ENCODE peak calls at places on chromosomes 2 and 18, in five cellular contexts. One of them, this sample, is unnamed.

GRCh38 chr2:118738524-118739308 is 108.7 kb downstream of the EN1 start:
- DNase-seq in colonic mucosa: no peak
- DNase-seq in GM23248: peak; percentile 100
- DNase-seq in IMR-90: peak; percentile 98
- DNase-seq in right lobe of liver: no peak
- DNase-seq in this sample: peak; percentile 67

GRCh38 chr18:58363767-58364540 is 264.9 kb downstream of the ALPK2 start:
- DNase-seq in GM23248: peak; percentile 86
- DNase-seq in IMR-90: peak; percentile 70
- DNase-seq in right lobe of liver: no peak
- DNase-seq in colonic mucosa: no peak
- DNase-seq in this sample: no peak

GRCh38 chr18:9218052-9218451 is 81.5 kb downstream of the ANKRD12 start:
- DNase-seq in right lobe of liver: no peak
- DNase-seq in GM23248: no peak
- DNase-seq in IMR-90: peak; percentile 7
- DNase-seq in colonic mucosa: no peak
- DNase-seq in this sample: no peak

GRCh38 chr2:157182204-157182709 is 75.2 kb upstream of the GALNT5 start:
- DNase-seq in colonic mucosa: no peak
- DNase-seq in GM23248: no peak
- DNase-seq in IMR-90: peak; percentile 72
- DNase-seq in right lobe of liver: no peak
- DNase-seq in this sample: no peak

GRCh38 chr2:112155331-112156151 is 17.4 kb downstream of the FBLN7 start:
- DNase-seq in IMR-90: no peak
- DNase-seq in GM23248: no peak
- DNase-seq in colonic mucosa: no peak
- DNase-seq in right lobe of liver: no peak
- DNase-seq in this sample: peak; percentile 74

GRCh38 chr2:113089907-113090306 is 22.1 kb downstream of the IL1F10 start:
- DNase-seq in IMR-90: no peak
- DNase-seq in right lobe of liver: no peak
- DNase-seq in GM23248: no peak
- DNase-seq in colonic mucosa: no peak
- DNase-seq in this sample: no peak

GRCh38 chr2:177989029-177989885 is 83.3 kb downstream of the PDE11A start:
- DNase-seq in colonic mucosa: no peak
- DNase-seq in GM23248: peak; percentile 77
- DNase-seq in right lobe of liver: no peak
- DNase-seq in IMR-90: peak; percentile 68
- DNase-seq in this sample: no peak

GRCh38 chr2:168338292-168338691 is 90.9 kb upstream of the STK39 start:
- DNase-seq in IMR-90: no peak
- DNase-seq in colonic mucosa: no peak
- DNase-seq in GM23248: no peak
- DNase-seq in right lobe of liver: no peak
- DNase-seq in this sample: no peak

GRCh38 chr2:235936493-235936892 is 231.7 kb downstream of the GBX2 start:
- DNase-seq in GM23248: no peak
- DNase-seq in right lobe of liver: no peak
- DNase-seq in colonic mucosa: no peak
- DNase-seq in IMR-90: no peak
- DNase-seq in this sample: no peak

GRCh38 chr2:44787663-44788062 is 153.8 kb upstream of the SIX3 start:
- DNase-seq in GM23248: no peak
- DNase-seq in colonic mucosa: no peak
- DNase-seq in IMR-90: no peak
- DNase-seq in right lobe of liver: no peak
- DNase-seq in this sample: no peak

GRCh38 chr18:79872423-79872822 is 74.7 kb downstream of the KCNG2 start:
- DNase-seq in GM23248: peak; percentile 20
- DNase-seq in colonic mucosa: no peak
- DNase-seq in right lobe of liver: no peak
- DNase-seq in IMR-90: no peak
- DNase-seq in this sample: peak; percentile 40

GRCh38 chr18:76494541-76495403 is at the start of gene ZNF516:
- DNase-seq in colonic mucosa: peak; percentile 45
- DNase-seq in GM23248: peak; percentile 79
- DNase-seq in right lobe of liver: peak; percentile 66
- DNase-seq in IMR-90: peak; percentile 34
- DNase-seq in this sample: no peak

GRCh38 chr18:23966909-23967308 is 47.6 kb upstream of the TTC39C start:
- DNase-seq in right lobe of liver: no peak
- DNase-seq in GM23248: no peak
- DNase-seq in colonic mucosa: no peak
- DNase-seq in IMR-90: no peak
- DNase-seq in this sample: no peak

GRCh38 chr2:9747396-9747795 is 95.9 kb upstream of the TAF1B start:
- DNase-seq in colonic mucosa: no peak
- DNase-seq in IMR-90: no peak
- DNase-seq in GM23248: no peak
- DNase-seq in right lobe of liver: no peak
- DNase-seq in this sample: no peak
- H3K27ac ChIP-seq in colonic mucosa: no peak overlapping the region
- H3K27ac ChIP-seq in IMR-90: no peak overlapping the region
- H3K27ac ChIP-seq in GM23248: no peak overlapping the region
- H3K27ac ChIP-seq in right lobe of liver: no peak overlapping the region
- H3K27ac ChIP-seq in this sample: no peak overlapping the region

GRCh38 chr2:201699384-201699783 is 940 bp upstream of the MPP4 start:
- DNase-seq in GM23248: peak; percentile 15
- DNase-seq in colonic mucosa: no peak
- DNase-seq in right lobe of liver: no peak
- DNase-seq in IMR-90: no peak
- DNase-seq in this sample: no peak
- H3K27ac ChIP-seq in GM23248: peak overlapping the region; percentile 89
- H3K27ac ChIP-seq in colonic mucosa: no peak overlapping the region
- H3K27ac ChIP-seq in right lobe of liver: no peak overlapping the region
- H3K27ac ChIP-seq in IMR-90: peak overlapping the region; percentile 26
- H3K27ac ChIP-seq in this sample: no peak overlapping the region

DNA sequence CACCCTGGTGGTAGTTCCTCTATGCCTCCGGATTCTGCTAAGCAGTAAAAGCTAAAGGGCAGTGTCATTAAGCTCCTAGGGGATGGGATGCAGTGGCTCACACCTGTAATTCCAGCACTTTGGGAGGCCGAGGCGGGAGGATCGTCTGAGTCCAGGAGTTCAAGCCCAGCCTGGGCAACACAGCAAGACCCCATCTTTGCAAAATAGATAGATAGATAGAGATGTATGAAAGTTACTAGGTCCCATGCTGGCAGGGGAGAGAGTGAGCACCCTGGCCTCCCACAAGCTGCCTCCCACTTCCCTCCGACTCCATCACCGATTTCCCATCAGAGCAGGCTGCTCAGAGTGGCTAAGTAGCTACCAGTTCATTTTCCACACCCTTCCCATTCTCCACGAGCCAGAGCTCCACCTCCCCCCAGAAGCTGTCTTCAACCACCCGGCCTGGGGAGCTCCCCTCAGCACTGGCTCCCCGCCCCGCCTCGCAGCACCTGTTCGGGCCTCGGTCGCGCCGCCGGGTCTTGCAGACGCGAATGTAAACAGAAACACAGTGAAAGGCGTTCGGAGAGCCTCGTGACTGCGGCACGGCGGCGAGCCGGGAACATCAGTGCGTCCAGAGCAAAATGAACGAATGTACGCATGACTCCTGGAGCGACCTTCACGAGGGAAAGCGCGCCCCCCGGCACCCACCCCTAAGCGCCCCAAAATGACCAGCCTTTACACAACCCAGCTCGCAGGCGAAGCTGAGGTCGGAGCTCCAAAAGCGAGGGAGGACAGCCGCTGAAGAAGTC is 595 bp upstream of the CEP68 start:
- DNase-seq in right lobe of liver: peak; percentile 77
- DNase-seq in IMR-90: no peak
- DNase-seq in colonic mucosa: no peak
- DNase-seq in GM23248: no peak
- DNase-seq in this sample: no peak
- H3K27ac ChIP-seq in right lobe of liver: peak overlapping the region; percentile 49
- H3K27ac ChIP-seq in IMR-90: no peak overlapping the region
- H3K27ac ChIP-seq in colonic mucosa: peak overlapping the region; percentile 84
- H3K27ac ChIP-seq in GM23248: no peak overlapping the region
- H3K27ac ChIP-seq in this sample: peak overlapping the region; percentile 85

GRCh38 chr2:20573611-20574422 is 77.1 kb downstream of the HS1BP3 start:
- DNase-seq in right lobe of liver: no peak
- DNase-seq in GM23248: peak; percentile 76
- DNase-seq in colonic mucosa: peak; percentile 51
- DNase-seq in IMR-90: peak; percentile 89
- DNase-seq in this sample: no peak
- H3K27ac ChIP-seq in right lobe of liver: peak overlapping the region; percentile 62
- H3K27ac ChIP-seq in GM23248: no peak overlapping the region
- H3K27ac ChIP-seq in colonic mucosa: peak overlapping the region; percentile 22
- H3K27ac ChIP-seq in IMR-90: no peak overlapping the region
- H3K27ac ChIP-seq in this sample: peak overlapping the region; percentile 38

GRCh38 chr2:161163438-161163837 is 3.2 kb downstream of the TANK start:
- DNase-seq in right lobe of liver: no peak
- DNase-seq in GM23248: no peak
- DNase-seq in IMR-90: no peak
- DNase-seq in colonic mucosa: no peak
- DNase-seq in this sample: no peak

GRCh38 chr2:161161074-161161577 is 898 bp downstream of the TANK start:
- DNase-seq in IMR-90: no peak
- DNase-seq in GM23248: peak; percentile 37
- DNase-seq in right lobe of liver: no peak
- DNase-seq in colonic mucosa: no peak
- DNase-seq in this sample: no peak

GRCh38 chr2:161159829-161160225 is 401 bp upstream of the TANK start:
- DNase-seq in colonic mucosa: no peak
- DNase-seq in IMR-90: no peak
- DNase-seq in GM23248: no peak
- DNase-seq in right lobe of liver: no peak
- DNase-seq in this sample: no peak

GRCh38 chr2:161160226-161161073 is at the start of gene TANK:
- DNase-seq in IMR-90: peak; percentile 96
- DNase-seq in right lobe of liver: peak; percentile 96
- DNase-seq in colonic mucosa: peak; percentile 95
- DNase-seq in GM23248: peak; percentile 98
- DNase-seq in this sample: peak; percentile 96

GRCh38 chr2:161158882-161159281 is 1.3 kb upstream of the TANK start:
- DNase-seq in colonic mucosa: no peak
- DNase-seq in GM23248: no peak
- DNase-seq in IMR-90: no peak
- DNase-seq in right lobe of liver: no peak
- DNase-seq in this sample: no peak
- H3K27ac ChIP-seq in colonic mucosa: peak overlapping the region; percentile 100
- H3K27ac ChIP-seq in GM23248: no peak overlapping the region
- H3K27ac ChIP-seq in IMR-90: no peak overlapping the region
- H3K27ac ChIP-seq in right lobe of liver: no peak overlapping the region
- H3K27ac ChIP-seq in this sample: no peak overlapping the region

GRCh38 chr2:232927793-232928563 is 57.9 kb downstream of the SNORC start:
- DNase-seq in GM23248: peak; percentile 26
- DNase-seq in colonic mucosa: no peak
- DNase-seq in IMR-90: no peak
- DNase-seq in right lobe of liver: no peak
- DNase-seq in this sample: no peak
- H3K27ac ChIP-seq in GM23248: no peak overlapping the region
- H3K27ac ChIP-seq in colonic mucosa: no peak overlapping the region
- H3K27ac ChIP-seq in IMR-90: no peak overlapping the region
- H3K27ac ChIP-seq in right lobe of liver: no peak overlapping the region
- H3K27ac ChIP-seq in this sample: peak overlapping the region; percentile 59

GRCh38 chr2:173290046-173290445 is 64.6 kb upstream of the CDCA7 start:
- DNase-seq in IMR-90: peak; percentile 26
- DNase-seq in colonic mucosa: no peak
- DNase-seq in GM23248: no peak
- DNase-seq in right lobe of liver: no peak
- DNase-seq in this sample: no peak
- H3K27ac ChIP-seq in IMR-90: no peak overlapping the region
- H3K27ac ChIP-seq in colonic mucosa: no peak overlapping the region
- H3K27ac ChIP-seq in GM23248: no peak overlapping the region
- H3K27ac ChIP-seq in right lobe of liver: no peak overlapping the region
- H3K27ac ChIP-seq in this sample: no peak overlapping the region

GRCh38 chr2:60516383-60516811 is 37.1 kb downstream of the BCL11A start:
- DNase-seq in right lobe of liver: no peak
- DNase-seq in colonic mucosa: no peak
- DNase-seq in IMR-90: peak; percentile 90
- DNase-seq in GM23248: peak; percentile 95
- DNase-seq in this sample: no peak
- H3K27ac ChIP-seq in right lobe of liver: no peak overlapping the region
- H3K27ac ChIP-seq in colonic mucosa: peak overlapping the region; percentile 22
- H3K27ac ChIP-seq in IMR-90: peak overlapping the region; percentile 98
- H3K27ac ChIP-seq in GM23248: peak overlapping the region; percentile 99
- H3K27ac ChIP-seq in this sample: no peak overlapping the region

This sample was measured in suprapubic skin.